ENCODE peak calls at places on chromosomes 7 and 10, in four cellular contexts. K is SJSA1, I is cardiac muscle cell, O is sigmoid colon. B is an unnamed sample.

GRCh38 chr7:53340220-53340619 is 304.8 kb downstream of the POM121L12 start:
- DNase-seq in K (no peak), O (no peak), I (no peak), B (no peak)

GRCh38 chr7:107108951-107109350 is 59.9 kb upstream of the HBP1 start:
- DNase-seq in K (no peak), I (no peak), O (no peak), B (no peak)

GRCh38 chr10:122323941-122324675 is 50.4 kb upstream of the PLEKHA1 start:
- DNase-seq in K (no peak), I (peak; percentile 33), O (no peak), B (no peak)

GRCh38 chr7:34889951-34890350 is 147.3 kb downstream of the DPY19L1 start:
- DNase-seq in K (no peak), O (no peak), I (no peak), B (no peak)

GRCh38 chr7:155418304-155418703 is 39.6 kb upstream of the EN2 start:
- DNase-seq in K (no peak), O (no peak), I (no peak), B (no peak)

GRCh38 chr7:90272242-90272641 is 27.3 kb downstream of the CFAP69 start:
- DNase-seq in I (no peak), O (no peak), K (no peak), B (no peak)

GRCh38 chr10:117175215-117175900 is 21.9 kb upstream of the KCNK18 start:
- DNase-seq in O (no peak), K (no peak), I (no peak), B (no peak)

GRCh38 chr7:156473476-156474240 is 166.9 kb upstream of the RNF32 start:
- DNase-seq in K (no peak), I (peak; percentile 14), O (no peak), B (peak; percentile 20)

GRCh38 chr7:44791278-44792219 is 4.9 kb upstream of the PPIA start:
- DNase-seq in O (peak; percentile 39), K (peak; percentile 43), I (peak; percentile 64), B (no peak)

GRCh38 chr10:25766687-25767221 is 167.3 kb upstream of the MYO3A start:
- DNase-seq in K (no peak), I (peak; percentile 10), O (no peak), B (peak; percentile 93)

GRCh38 chr7:159136846-159137245 is 7.8 kb downstream of the VIPR2 start:
- DNase-seq in I (no peak), K (no peak), O (no peak), B (no peak)

GRCh38 chr7:33062023-33062781 is at the start of gene NT5C3A:
- DNase-seq in I (peak; percentile 39), K (peak; percentile 81), O (peak; percentile 72), B (peak; percentile 35)

GRCh38 chr10:65861249-65861648 is 1064.6 kb upstream of the LRRTM3 start:
- DNase-seq in O (no peak), K (no peak), I (no peak), B (no peak)

GRCh38 chr10:131658476-131659110 is 242.2 kb upstream of the PPP2R2D start:
- DNase-seq in O (peak; percentile 50), K (no peak), I (no peak), B (no peak)

GRCh38 chr10:93222211-93222754 is 148.6 kb downstream of the CYP26A1 start:
- DNase-seq in K (no peak), I (peak; percentile 18), O (no peak), B (no peak)

GRCh38 chr7:155405399-155406318 is 52.3 kb upstream of the EN2 start:
- DNase-seq in O (no peak), I (peak; percentile 10), K (no peak), B (no peak)

GRCh38 chr10:125768217-125768616 is 7.4 kb downstream of the MMP21 start:
- DNase-seq in O (no peak), I (peak; percentile 50), K (no peak), B (no peak)

GRCh38 chr10:89554433-89554832 is 19.0 kb upstream of the SLC16A12 start:
- DNase-seq in O (no peak), K (peak; percentile 28), I (no peak), B (no peak)

GRCh38 chr10:9957352-9957751 is 1060.3 kb upstream of the CELF2 start:
- DNase-seq in K (no peak), I (peak; percentile 71), O (no peak), B (no peak)

GRCh38 chr7:126780993-126781392 is 471.7 kb downstream of the GRM8 start:
- DNase-seq in O (no peak), K (no peak), I (no peak), B (no peak)

GRCh38 chr10:48251152-48251524 is 23.4 kb downstream of the FRMPD2 start:
- DNase-seq in K (no peak), I (peak; percentile 39), O (peak; percentile 20), B (no peak)

GRCh38 chr10:23686722-23687121 is 247.8 kb downstream of the OTUD1 start:
- DNase-seq in K (no peak), I (no peak), O (no peak), B (no peak)

GRCh38 chr7:5591547-5591899 is 167.9 kb upstream of the TNRC18 start:
- DNase-seq in O (no peak), I (peak; percentile 92), K (peak; percentile 95), B (no peak)

GRCh38 chr10:33252794-33253203 is 81.7 kb downstream of the NRP1 start:
- DNase-seq in I (peak; percentile 75), K (peak; percentile 73), O (no peak), B (no peak)

GRCh38 chr10:28545967-28546644 is 13.2 kb downstream of the WAC start:
- DNase-seq in K (no peak), I (no peak), O (no peak), B (no peak)

GRCh38 chr10:45199380-45199740 is 116.0 kb downstream of the OR13A1 start:
- DNase-seq in K (no peak), O (no peak), I (peak; percentile 14), B (no peak)

GRCh38 chr10:115942106-115942505 is 330.9 kb downstream of the GFRA1 start:
- DNase-seq in I (peak; percentile 24), K (no peak), O (no peak), B (no peak)

GRCh38 chr7:7438851-7439250 is 96.8 kb downstream of the COL28A1 start:
- DNase-seq in I (peak; percentile 70), K (peak; percentile 91), O (no peak), B (no peak)

GRCh38 chr10:7480742-7481381 is 70.0 kb upstream of the SFMBT2 start:
- DNase-seq in K (no peak), O (no peak), I (no peak), B (no peak)

GRCh38 chr7:43004076-43004475 is 71.9 kb downstream of the MRPL32 start:
- DNase-seq in I (peak; percentile 9), K (no peak), O (no peak), B (no peak)

GRCh38 chr7:116545411-116545993 is 20.7 kb downstream of the CAV1 start:
- DNase-seq in O (no peak), I (no peak), K (no peak), B (no peak)

GRCh38 chr10:28180654-28181053 is 122.2 kb downstream of the MPP7 start:
- DNase-seq in I (no peak), O (no peak), K (no peak), B (no peak)

GRCh38 chr10:123044391-123044790 is 35.6 kb downstream of the ACADSB start:
- DNase-seq in I (peak; percentile 6), K (peak; percentile 10), O (no peak), B (no peak)

GRCh38 chr7:98168181-98168903 is 42.9 kb upstream of the BHLHA15 start:
- DNase-seq in I (peak; percentile 70), O (no peak), K (peak; percentile 59), B (peak; percentile 73)

GRCh38 chr7:88309845-88310244 is 3.2 kb upstream of the STEAP4 start:
- DNase-seq in O (no peak), I (no peak), K (no peak), B (no peak)
- H3K4me1 ChIP-seq in O (peaks cover 5% of the 10 kb centered on the region), I (no peaks in the 10 kb centered on the region), K (no peaks in the 10 kb centered on the region), B (no peaks in the 10 kb centered on the region)

DNA sequence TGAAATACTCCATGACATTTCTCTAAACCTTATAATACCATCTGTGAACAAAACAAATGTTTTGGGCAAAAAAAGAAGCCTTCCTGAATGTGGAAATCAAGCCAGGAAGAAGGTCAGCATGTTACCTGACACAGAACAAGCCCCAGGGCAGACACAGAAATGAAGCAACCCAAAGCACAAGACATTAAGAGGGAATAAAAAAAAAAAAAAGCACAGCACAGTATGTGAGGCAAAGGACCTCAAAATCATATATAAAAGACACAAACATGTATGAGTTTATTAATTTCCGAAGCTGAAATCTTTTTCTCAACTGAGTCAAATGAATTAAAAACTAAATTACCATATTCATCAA is 161.8 kb downstream of the SKIDA1 start:
- DNase-seq in O (no peak), K (no peak), I (no peak), B (no peak)
- H3K4me1 ChIP-seq in O (peaks cover 7% of the 10 kb centered on the region), K (peaks cover 43% of the 10 kb centered on the region), I (peaks cover 17% of the 10 kb centered on the region), B (peaks cover 2% of the 10 kb centered on the region)

GRCh38 chr10:84329986-84330651 is 1.7 kb downstream of the CCSER2 start:
- DNase-seq in O (no peak), I (no peak), K (no peak), B (no peak)

GRCh38 chr10:84328303-84329093 is at the start of gene CCSER2:
- DNase-seq in O (peak; percentile 99), K (peak; percentile 84), I (peak; percentile 97), B (peak; percentile 79)

GRCh38 chr10:84333864-84334451 is 5.6 kb downstream of the CCSER2 start:
- DNase-seq in I (peak; percentile 14), O (no peak), K (no peak), B (no peak)

GRCh38 chr10:84329094-84329611 is 764 bp downstream of the CCSER2 start:
- DNase-seq in I (peak; percentile 49), O (no peak), K (peak; percentile 64), B (no peak)

DNA sequence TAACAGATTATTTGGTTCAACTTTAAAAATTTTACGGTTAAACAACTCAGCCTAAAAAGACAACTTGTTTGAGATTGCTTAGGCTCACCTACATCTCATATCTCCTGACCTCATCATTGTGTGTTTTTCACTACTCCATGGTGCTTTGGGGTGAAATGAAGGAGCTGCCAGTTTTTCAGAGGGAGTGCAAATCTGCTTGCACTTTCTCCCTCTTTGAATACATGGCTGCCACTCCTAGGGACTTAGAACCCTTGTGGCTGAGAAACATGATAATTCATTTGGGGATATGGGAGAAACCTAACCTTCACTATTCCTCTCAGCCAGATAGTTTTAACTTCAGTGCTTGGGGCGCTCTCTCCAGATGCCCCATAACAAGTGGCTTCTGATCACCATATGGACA is 2.7 kb downstream of the CCSER2 start:
- DNase-seq in I (no peak), O (no peak), K (no peak), B (no peak)
- H3K4me1 ChIP-seq in I (peaks cover 11% of the 10 kb centered on the region), O (peaks cover 37% of the 10 kb centered on the region), K (peaks cover 48% of the 10 kb centered on the region), B (no peaks in the 10 kb centered on the region)

GRCh38 chr10:119285495-119286267 is 78.3 kb downstream of the GRK5 start:
- DNase-seq in O (no peak), K (no peak), I (no peak), B (no peak)

GRCh38 chr10:119286983-119287612 is 79.7 kb downstream of the GRK5 start:
- DNase-seq in O (no peak), I (no peak), K (no peak), B (no peak)

GRCh38 chr10:119284679-119285096 is 77.3 kb downstream of the GRK5 start:
- DNase-seq in I (no peak), K (no peak), O (peak; percentile 88), B (no peak)

GRCh38 chr10:119287613-119287991 is 80.2 kb downstream of the GRK5 start:
- DNase-seq in K (no peak), O (no peak), I (no peak), B (no peak)

DNA sequence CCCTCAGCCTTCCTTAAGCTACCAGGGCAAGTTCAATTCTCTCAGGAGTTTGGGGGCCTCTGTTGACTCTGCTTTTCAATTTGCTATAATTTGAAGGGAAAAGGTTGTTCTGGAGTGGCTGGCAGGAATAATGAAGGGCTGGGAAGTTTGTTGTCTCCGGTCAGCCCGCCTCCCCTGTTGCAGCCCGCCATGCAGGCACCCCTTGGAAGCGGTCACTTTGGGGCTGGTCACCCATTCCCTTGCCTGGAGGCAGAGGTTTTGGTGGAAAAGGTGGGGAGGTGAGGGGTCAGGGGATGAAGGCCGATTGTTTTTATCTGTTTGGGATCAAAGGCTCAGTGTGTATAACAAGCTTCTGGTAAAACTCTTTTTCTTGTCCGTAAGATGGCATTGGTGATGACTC is 79.1 kb downstream of the GRK5 start:
- DNase-seq in I (no peak), K (no peak), O (no peak), B (no peak)
- H3K4me1 ChIP-seq in I (peaks cover 15% of the 10 kb centered on the region), K (peaks cover 8% of the 10 kb centered on the region), O (peaks cover 86% of the 10 kb centered on the region), B (peaks cover 6% of the 10 kb centered on the region)